ENCODE peak calls at places on chromosomes 13 and 19, in five cellular contexts. One of them, this sample, is unnamed.
A peak's percentile ranks its signal among the peaks of the same experiment; 100 is the strongest.

GRCh38 chr19:45472557-45473365 is 5.0 kb downstream of the FOSB start:
- DNase-seq in K562: no peak
- DNase-seq in HCT116: no peak
- DNase-seq in GM12878: no peak
- DNase-seq in HepG2: no peak
- DNase-seq in this sample: peak; percentile 57

GRCh38 chr19:6660930-6661329 is 9.0 kb downstream of the TNFSF14 start:
- DNase-seq in K562: peak; percentile 44
- DNase-seq in GM12878: no peak
- DNase-seq in HCT116: no peak
- DNase-seq in HepG2: no peak
- DNase-seq in this sample: peak; percentile 42

GRCh38 chr19:38210458-38210987 is 13.5 kb downstream of the DPF1 start:
- DNase-seq in HCT116: no peak
- DNase-seq in HepG2: no peak
- DNase-seq in K562: no peak
- DNase-seq in GM12878: no peak
- DNase-seq in this sample: peak; percentile 97

GRCh38 chr19:58555920-58556632 is 1.2 kb upstream of the CHMP2A start:
- DNase-seq in HCT116: no peak
- DNase-seq in K562: peak; percentile 42
- DNase-seq in GM12878: no peak
- DNase-seq in HepG2: no peak
- DNase-seq in this sample: no peak

GRCh38 chr19:44602071-44602470 is 11.3 kb upstream of the IGSF23 start:
- DNase-seq in HepG2: no peak
- DNase-seq in HCT116: no peak
- DNase-seq in GM12878: no peak
- DNase-seq in K562: no peak
- DNase-seq in this sample: no peak

GRCh38 chr13:23871616-23872220 is 17.5 kb downstream of the MIPEP start:
- DNase-seq in HepG2: peak; percentile 39
- DNase-seq in K562: no peak
- DNase-seq in GM12878: no peak
- DNase-seq in HCT116: no peak
- DNase-seq in this sample: peak; percentile 16

GRCh38 chr19:5826531-5827341 is 12.8 kb downstream of the FUT6 start:
- DNase-seq in HepG2: peak; percentile 87
- DNase-seq in HCT116: peak; percentile 74
- DNase-seq in K562: peak; percentile 33
- DNase-seq in GM12878: no peak
- DNase-seq in this sample: peak; percentile 85

GRCh38 chr19:18387395-18387794 is 1.4 kb downstream of the GDF15 start:
- DNase-seq in GM12878: no peak
- DNase-seq in HCT116: no peak
- DNase-seq in HepG2: no peak
- DNase-seq in K562: no peak
- DNase-seq in this sample: no peak

GRCh38 chr13:48998893-48999292 is 23.2 kb downstream of the FNDC3A start:
- DNase-seq in HCT116: no peak
- DNase-seq in HepG2: no peak
- DNase-seq in K562: no peak
- DNase-seq in GM12878: no peak
- DNase-seq in this sample: no peak

GRCh38 chr13:48726711-48727110 is 73.0 kb downstream of the CYSLTR2 start:
- DNase-seq in K562: no peak
- DNase-seq in HCT116: no peak
- DNase-seq in GM12878: no peak
- DNase-seq in HepG2: no peak
- DNase-seq in this sample: no peak

GRCh38 chr13:50033696-50034095 is 18.5 kb downstream of the KCNRG start:
- DNase-seq in K562: no peak
- DNase-seq in GM12878: no peak
- DNase-seq in HCT116: no peak
- DNase-seq in HepG2: no peak
- DNase-seq in this sample: no peak

GRCh38 chr19:7879102-7879770 is 5.0 kb upstream of the PRR36 start:
- DNase-seq in HepG2: no peak
- DNase-seq in GM12878: no peak
- DNase-seq in HCT116: no peak
- DNase-seq in K562: no peak
- DNase-seq in this sample: no peak

GRCh38 chr19:13252569-13253335 is 102.5 kb downstream of the IER2 start:
- DNase-seq in K562: no peak
- DNase-seq in HCT116: no peak
- DNase-seq in GM12878: no peak
- DNase-seq in HepG2: no peak
- DNase-seq in this sample: no peak

GRCh38 chr19:39347332-39348227 is 5.4 kb downstream of the SAMD4B start:
- DNase-seq in HepG2: no peak
- DNase-seq in GM12878: no peak
- DNase-seq in HCT116: no peak
- DNase-seq in K562: peak; percentile 60
- DNase-seq in this sample: no peak

GRCh38 chr19:19900124-19900523 is 622 bp upstream of the ZNF93 start:
- DNase-seq in GM12878: no peak
- DNase-seq in HepG2: no peak
- DNase-seq in K562: peak; percentile 64
- DNase-seq in HCT116: no peak
- DNase-seq in this sample: peak; percentile 33

GRCh38 chr13:31172535-31172934 is 10.8 kb upstream of the HSPH1 start:
- DNase-seq in K562: no peak
- DNase-seq in HepG2: peak; percentile 94
- DNase-seq in HCT116: peak; percentile 31
- DNase-seq in GM12878: no peak
- DNase-seq in this sample: no peak

GRCh38 chr19:4712771-4713170 is 10.9 kb downstream of the DPP9 start:
- DNase-seq in HCT116: no peak
- DNase-seq in HepG2: no peak
- DNase-seq in K562: no peak
- DNase-seq in GM12878: no peak
- DNase-seq in this sample: no peak

GRCh38 chr19:46367434-46367833 is 20.5 kb downstream of the PPP5C start:
- DNase-seq in GM12878: no peak
- DNase-seq in HepG2: no peak
- DNase-seq in HCT116: no peak
- DNase-seq in K562: no peak
- DNase-seq in this sample: no peak

GRCh38 chr13:81987159-81987558 is 1646.2 kb upstream of the SPRY2 start:
- DNase-seq in HCT116: no peak
- DNase-seq in GM12878: no peak
- DNase-seq in K562: no peak
- DNase-seq in HepG2: peak; percentile 1
- DNase-seq in this sample: peak; percentile 49

GRCh38 chr19:43774103-43774939 is 6.5 kb downstream of the KCNN4 start:
- DNase-seq in HCT116: no peak
- DNase-seq in HepG2: peak; percentile 63
- DNase-seq in GM12878: no peak
- DNase-seq in K562: peak; percentile 98
- DNase-seq in this sample: peak; percentile 91

GRCh38 chr13:92074658-92075057 is 676.2 kb downstream of the GPC5 start:
- DNase-seq in HepG2: peak; percentile 28
- DNase-seq in HCT116: no peak
- DNase-seq in GM12878: no peak
- DNase-seq in K562: peak; percentile 1
- DNase-seq in this sample: peak; percentile 65

GRCh38 chr19:4713384-4713951 is 10.2 kb downstream of the DPP9 start:
- DNase-seq in HCT116: peak; percentile 94
- DNase-seq in K562: no peak
- DNase-seq in HepG2: no peak
- DNase-seq in GM12878: no peak
- DNase-seq in this sample: no peak

GRCh38 chr13:98434060-98434459 is 142.8 kb downstream of the STK24 start:
- DNase-seq in K562: no peak
- DNase-seq in HepG2: no peak
- DNase-seq in HCT116: no peak
- DNase-seq in GM12878: no peak
- DNase-seq in this sample: no peak

GRCh38 chr13:79229761-79230160 is 176.3 kb downstream of the RBM26 start:
- DNase-seq in K562: no peak
- DNase-seq in GM12878: no peak
- DNase-seq in HepG2: no peak
- DNase-seq in HCT116: no peak
- DNase-seq in this sample: no peak

GRCh38 chr19:34172661-34173144 is 399 bp downstream of the LSM14A start:
- DNase-seq in HepG2: no peak
- DNase-seq in GM12878: no peak
- DNase-seq in K562: no peak
- DNase-seq in HCT116: no peak
- DNase-seq in this sample: no peak

GRCh38 chr19:19321143-19321577 is 531 bp downstream of the MAU2 start:
- DNase-seq in GM12878: no peak
- DNase-seq in K562: peak; percentile 45
- DNase-seq in HepG2: peak; percentile 55
- DNase-seq in HCT116: no peak
- DNase-seq in this sample: peak; percentile 73

GRCh38 chr19:45876411-45877197 is 9.3 kb downstream of the IRF2BP1 start:
- DNase-seq in HepG2: peak; percentile 77
- DNase-seq in HCT116: no peak
- DNase-seq in K562: peak; percentile 75
- DNase-seq in GM12878: no peak
- DNase-seq in this sample: peak; percentile 75

GRCh38 chr19:46697142-46697960 is 19.6 kb downstream of the PRKD2 start:
- DNase-seq in GM12878: no peak
- DNase-seq in K562: peak; percentile 99
- DNase-seq in HepG2: no peak
- DNase-seq in HCT116: peak; percentile 80
- DNase-seq in this sample: peak; percentile 99

DNA sequence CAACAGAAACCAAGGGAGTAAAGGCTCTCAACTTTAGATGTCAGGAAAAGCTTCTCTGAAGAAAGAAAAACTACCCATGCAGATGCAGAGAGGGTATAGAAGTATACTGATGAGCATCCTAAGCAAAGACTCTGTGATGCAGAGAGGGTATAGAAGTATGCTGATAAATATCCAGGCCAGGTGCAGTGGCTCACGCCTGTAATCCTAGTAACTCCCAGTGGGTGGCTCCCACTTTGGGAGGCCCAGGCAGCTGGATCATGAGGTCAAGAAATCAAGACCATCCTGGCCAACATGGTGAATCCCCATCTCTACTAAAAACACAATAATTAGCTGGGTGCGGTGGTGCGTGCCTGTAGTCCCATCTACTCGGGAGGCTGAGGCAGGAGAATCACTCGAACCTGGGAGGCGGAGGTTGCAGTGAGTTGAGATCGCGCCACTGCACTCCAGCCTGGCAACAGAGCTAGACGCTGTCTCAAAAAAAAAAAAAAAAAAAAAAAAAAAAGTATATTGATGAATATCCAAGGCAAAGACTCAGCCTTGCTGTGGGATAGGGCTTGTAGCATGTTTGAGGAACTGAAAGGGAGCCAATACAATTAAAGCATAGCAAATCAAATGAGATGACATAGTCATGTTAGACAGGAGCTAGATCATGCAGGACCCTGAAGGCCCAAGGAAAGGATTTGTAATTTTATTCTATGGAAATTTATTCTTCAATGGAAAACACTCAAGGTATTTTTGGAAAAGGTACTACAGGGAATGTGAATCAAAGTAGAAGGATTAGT is 14.9 kb downstream of the UBL3 start:
- DNase-seq in K562: no peak
- DNase-seq in HCT116: no peak
- DNase-seq in GM12878: no peak
- DNase-seq in HepG2: no peak
- DNase-seq in this sample: peak; percentile 57
- TF ChIP-seq EZH2 in K562: no peak
- TF ChIP-seq EZH2 in HCT116: no peak
- TF ChIP-seq EZH2 in GM12878: no peak
- TF ChIP-seq EZH2 in HepG2: no peak
- TF ChIP-seq EZH2 in this sample: no peak

GRCh38 chr19:8988204-8988603 is 22.0 kb downstream of the MUC16 start:
- DNase-seq in GM12878: no peak
- DNase-seq in HCT116: peak; percentile 13
- DNase-seq in HepG2: no peak
- DNase-seq in K562: peak; percentile 56
- DNase-seq in this sample: peak; percentile 78
- TF ChIP-seq REST in GM12878: no peak
- TF ChIP-seq REST in HCT116: no peak
- TF ChIP-seq REST in HepG2: no peak
- TF ChIP-seq REST in K562: no peak
- TF ChIP-seq REST in this sample: no peak

GRCh38 chr13:36430247-36431203 is 1.8 kb upstream of the CCNA1 start:
- DNase-seq in GM12878: no peak
- DNase-seq in K562: no peak
- DNase-seq in HCT116: no peak
- DNase-seq in HepG2: no peak
- DNase-seq in this sample: peak; percentile 73

GRCh38 chr13:36428083-36428482 is 4.2 kb upstream of the CCNA1 start:
- DNase-seq in GM12878: no peak
- DNase-seq in HepG2: no peak
- DNase-seq in K562: no peak
- DNase-seq in HCT116: no peak
- DNase-seq in this sample: no peak

GRCh38 chr13:36432106-36432544 is at the start of gene CCNA1:
- DNase-seq in K562: peak; percentile 27
- DNase-seq in GM12878: no peak
- DNase-seq in HCT116: no peak
- DNase-seq in HepG2: no peak
- DNase-seq in this sample: peak; percentile 97

GRCh38 chr13:36436811-36437210 is 4.5 kb downstream of the CCNA1 start:
- DNase-seq in HCT116: no peak
- DNase-seq in GM12878: no peak
- DNase-seq in HepG2: no peak
- DNase-seq in K562: no peak
- DNase-seq in this sample: no peak

GRCh38 chr13:36431204-36432105 is 840 bp upstream of the CCNA1 start:
- DNase-seq in GM12878: no peak
- DNase-seq in K562: no peak
- DNase-seq in HCT116: no peak
- DNase-seq in HepG2: no peak
- DNase-seq in this sample: peak; percentile 45
- TF ChIP-seq EZH2 in GM12878: no peak
- TF ChIP-seq EZH2 in K562: no peak
- TF ChIP-seq EZH2 in HCT116: no peak
- TF ChIP-seq EZH2 in HepG2: no peak
- TF ChIP-seq EZH2 in this sample: no peak

GRCh38 chr19:9140159-9140874 is at the start of gene ZNF317:
- DNase-seq in GM12878: peak; percentile 66
- DNase-seq in K562: peak; percentile 96
- DNase-seq in HCT116: peak; percentile 84
- DNase-seq in HepG2: peak; percentile 91
- DNase-seq in this sample: peak; percentile 97

GRCh38 chr19:9144920-9145319 is 4.7 kb downstream of the ZNF317 start:
- DNase-seq in HepG2: no peak
- DNase-seq in HCT116: no peak
- DNase-seq in K562: no peak
- DNase-seq in GM12878: no peak
- DNase-seq in this sample: no peak

DNA sequence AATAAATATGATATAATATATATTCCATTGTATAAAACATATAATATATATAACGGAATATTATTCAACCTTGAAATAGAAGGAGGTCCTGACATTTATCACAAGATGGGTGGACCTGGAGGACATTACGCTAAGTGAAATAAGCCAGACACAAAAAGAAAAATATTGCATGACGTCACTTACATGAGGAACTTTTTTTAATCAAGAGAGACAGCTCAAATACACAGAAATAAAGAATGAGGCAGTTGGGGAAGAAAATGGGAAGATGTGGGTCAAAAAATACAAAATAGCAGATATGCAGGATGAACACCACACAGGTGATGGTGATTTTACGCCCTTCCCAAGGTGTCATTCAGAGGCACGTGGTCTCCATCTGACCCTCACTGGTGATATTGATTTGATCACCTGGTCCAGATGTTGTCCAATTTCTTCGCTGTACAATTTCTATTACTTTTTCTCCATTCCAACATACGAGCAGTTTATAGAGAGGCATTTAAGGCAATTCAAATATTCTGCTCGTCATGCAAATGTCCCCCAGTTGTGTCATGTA is 513 bp upstream of the ZNF317 start:
- DNase-seq in HCT116: no peak
- DNase-seq in GM12878: no peak
- DNase-seq in K562: no peak
- DNase-seq in HepG2: no peak
- DNase-seq in this sample: no peak
- TF ChIP-seq REST in HCT116: no peak
- TF ChIP-seq REST in GM12878: no peak
- TF ChIP-seq REST in K562: no peak
- TF ChIP-seq REST in HepG2: no peak
- TF ChIP-seq REST in this sample: no peak

This sample was measured in GM23338.